ENCODE peak calls at places on chromosomes 5 and 9, in seven cellular contexts. C, T, M, D, Q, P and B are unnamed samples.

GRCh38 chr5:58245479-58245845 is 214.4 kb downstream of the PLK2 start:
- DNase-seq in C (no peak), T (no peak), M (no peak), D (no peak), Q (no peak), P (no peak), B (no peak)

GRCh38 chr9:135980926-135981630 is 19.9 kb upstream of the UBAC1 start:
- DNase-seq in C (no peak), T (no peak), M (no peak), D (peak), Q (no peak), P (no peak), B (no peak)

GRCh38 chr5:10591159-10591558 is 27.3 kb downstream of the ANKRD33B start:
- DNase-seq in C (no peak), T (no peak), M (no peak), D (no peak), Q (no peak), P (no peak), B (no peak)

GRCh38 chr5:151222769-151223446 is 984 bp downstream of the CCDC69 start:
- DNase-seq in C (peak), T (peak), M (peak), D (peak), Q (peak), P (peak), B (peak)

GRCh38 chr9:105333076-105333475 is 88.6 kb downstream of the SLC44A1 start:
- DNase-seq in C (no peak), T (no peak), M (no peak), D (no peak), Q (peak), P (peak), B (no peak)

GRCh38 chr5:167489202-167489601 is 802.2 kb upstream of the WWC1 start:
- DNase-seq in C (no peak), T (no peak), M (no peak), D (no peak), Q (peak), P (peak), B (no peak)

GRCh38 chr5:31390256-31390655 is 141.6 kb downstream of the DROSHA start:
- DNase-seq in C (no peak), T (no peak), M (no peak), D (no peak), Q (no peak), P (no peak), B (no peak)

GRCh38 chr5:82849885-82850284 is 227.3 kb downstream of the TMEM167A start:
- DNase-seq in C (no peak), T (no peak), M (no peak), D (no peak), Q (no peak), P (no peak), B (no peak)

GRCh38 chr5:83815661-83816060 is 95.0 kb upstream of the HAPLN1 start:
- DNase-seq in C (no peak), T (no peak), M (no peak), D (no peak), Q (no peak), P (no peak), B (no peak)

GRCh38 chr5:168875839-168876238 is 296.7 kb upstream of the PANK3 start:
- DNase-seq in C (no peak), T (no peak), M (no peak), D (no peak), Q (no peak), P (no peak), B (no peak)

GRCh38 chr9:128846680-128847030 is 17.1 kb upstream of the SPOUT1 start:
- DNase-seq in C (no peak), T (no peak), M (no peak), D (no peak), Q (no peak), P (no peak), B (no peak)

GRCh38 chr9:33164138-33164809 is 2.9 kb downstream of the B4GALT1 start:
- DNase-seq in C (no peak), T (no peak), M (no peak), D (no peak), Q (no peak), P (peak), B (peak)

GRCh38 chr5:1386274-1386717 is 41.4 kb upstream of the CLPTM1L start:
- DNase-seq in C (peak), T (peak), M (peak), D (peak), Q (peak), P (peak), B (peak)

GRCh38 chr9:15697459-15697858 is 144.6 kb downstream of the CCDC171 start:
- DNase-seq in C (no peak), T (no peak), M (no peak), D (no peak), Q (peak), P (peak), B (no peak)

GRCh38 chr5:172941067-172941516 is 18.1 kb upstream of the RPL26L1 start:
- DNase-seq in C (no peak), T (no peak), M (no peak), D (no peak), Q (no peak), P (peak), B (no peak)

GRCh38 chr9:132800038-132800648 is 77.9 kb downstream of the AK8 start:
- DNase-seq in C (peak), T (peak), M (peak), D (peak), Q (peak), P (peak), B (peak)

GRCh38 chr9:20599195-20599594 is 23.1 kb downstream of the MLLT3 start:
- DNase-seq in C (no peak), T (no peak), M (no peak), D (no peak), Q (peak), P (no peak), B (no peak)

GRCh38 chr5:59583151-59583809 is 310.2 kb downstream of the PDE4D start:
- DNase-seq in C (no peak), T (no peak), M (no peak), D (no peak), Q (no peak), P (peak), B (no peak)

GRCh38 chr5:139644646-139645494 is 3.3 kb upstream of the CXXC5 start:
- DNase-seq in C (no peak), T (no peak), M (no peak), D (no peak), Q (no peak), P (no peak), B (no peak)

GRCh38 chr5:166948679-166949078 is 1342.8 kb upstream of the WWC1 start:
- DNase-seq in C (no peak), T (no peak), M (no peak), D (no peak), Q (no peak), P (no peak), B (no peak)

GRCh38 chr9:89498845-89499480 is 1.1 kb upstream of the SEMA4D start:
- DNase-seq in C (no peak), T (peak), M (no peak), D (no peak), Q (no peak), P (no peak), B (peak)

GRCh38 chr9:29966247-29966646 is 2393.0 kb upstream of the C9orf72 start:
- DNase-seq in C (no peak), T (no peak), M (no peak), D (no peak), Q (peak), P (no peak), B (no peak)

GRCh38 chr5:173883347-173883924 is 4.7 kb upstream of the CPEB4 start:
- DNase-seq in C (no peak), T (no peak), M (no peak), D (no peak), Q (no peak), P (no peak), B (no peak)

GRCh38 chr5:67010684-67011409 is 185.8 kb downstream of the CD180 start:
- DNase-seq in C (no peak), T (no peak), M (no peak), D (no peak), Q (peak), P (peak), B (peak)

GRCh38 chr9:81693639-81694378 is 4.5 kb upstream of the TLE1 start:
- DNase-seq in C (no peak), T (no peak), M (no peak), D (no peak), Q (no peak), P (no peak), B (no peak)

GRCh38 chr9:69671904-69672827 is at the start of gene APBA1:
- DNase-seq in C (peak), T (peak), M (peak), D (peak), Q (peak), P (peak), B (peak)

GRCh38 chr5:154359222-154359583 is 86.6 kb upstream of the SAP30L start:
- DNase-seq in C (no peak), T (no peak), M (no peak), D (no peak), Q (no peak), P (no peak), B (no peak)

GRCh38 chr5:132886064-132886823 is 12.8 kb downstream of the LEAP2 start:
- DNase-seq in C (no peak), T (no peak), M (no peak), D (no peak), Q (no peak), P (no peak), B (no peak)

GRCh38 chr5:66963559-66963971 is 233.0 kb downstream of the CD180 start:
- DNase-seq in C (no peak), T (no peak), M (no peak), D (no peak), Q (peak), P (peak), B (no peak)

GRCh38 chr5:40570408-40571129 is 109.1 kb upstream of the PTGER4 start:
- DNase-seq in C (no peak), T (no peak), M (no peak), D (no peak), Q (peak), P (peak), B (no peak)

GRCh38 chr9:68629042-68629441 is 76.0 kb upstream of the PIP5K1B start:
- DNase-seq in C (no peak), T (no peak), M (no peak), D (peak), Q (no peak), P (no peak), B (no peak)

GRCh38 chr5:112436139-112436538 is 17.1 kb upstream of the EPB41L4A start:
- DNase-seq in C (no peak), T (no peak), M (no peak), D (no peak), Q (no peak), P (no peak), B (no peak)

GRCh38 chr5:171537463-171537862 is 118.0 kb downstream of the FGF18 start:
- DNase-seq in C (no peak), T (no peak), M (no peak), D (no peak), Q (peak), P (no peak), B (no peak)

GRCh38 chr9:77455312-77455927 is 192.7 kb downstream of the GNA14 start:
- DNase-seq in C (no peak), T (peak), M (no peak), D (no peak), Q (peak), P (peak), B (peak)

GRCh38 chr9:129316281-129317030 is 138.4 kb upstream of the IER5L start:
- DNase-seq in C (no peak), T (no peak), M (no peak), D (no peak), Q (no peak), P (no peak), B (no peak)